ENCODE peak calls at places on chromosomes 6 and 20, in eight cellular contexts. T is brain microvascular endothelial cell; E is B cell; L is stimulated activated CD4-positive, alpha-beta T cell treated with anti-CD3 and anti-CD28 coated beads, Interleukin-1b, Interleukin-23, amount 100 ng/mL, for 24 hours; S is stimulated activated naive CD8-positive, alpha-beta T cell treated with anti-CD3 and anti-CD28 coated beads, Interleukin-15, amount 100 ng/mL, for 72 hours; X is HTR-8/SVneo; Y is nephron progenitor cell; C is AG04450. H is an unnamed sample.

GRCh38 chr6:5876076-5876475 is 130.6 kb downstream of the NRN1 start:
- DNase-seq in T (no peak), E (no peak), L (no peak), S (no peak), X (no peak), Y (no peak), C (no peak), H (no peak)

GRCh38 chr6:119325559-119326240 is 23.9 kb downstream of the MAN1A1 start:
- DNase-seq in T (no peak), E (no peak), L (no peak), S (no peak), X (no peak), Y (no peak), C (no peak), H (no peak)

GRCh38 chr6:69973763-69974162 is 107.4 kb downstream of the COL19A1 start:
- DNase-seq in T (no peak), E (no peak), L (no peak), S (no peak), X (no peak), Y (no peak), C (no peak), H (no peak)

GRCh38 chr6:44622555-44622954 is 235.0 kb downstream of the CDC5L start:
- DNase-seq in T (no peak), E (no peak), L (no peak), S (no peak), X (no peak), Y (no peak), C (no peak), H (no peak)

GRCh38 chr6:11500008-11500407 is 37.5 kb upstream of the TMEM170B start:
- DNase-seq in T (peak), E (no peak), L (no peak), S (no peak), X (peak), Y (no peak), C (no peak), H (no peak)

GRCh38 chr20:36466089-36466488 is 75.2 kb upstream of the MYL9 start:
- DNase-seq in T (no peak), E (no peak), L (no peak), S (no peak), X (no peak), Y (no peak), C (no peak), H (no peak)

GRCh38 chr20:62060631-62061541 is 4.8 kb downstream of the TAF4 start:
- DNase-seq in T (no peak), E (no peak), L (no peak), S (no peak), X (no peak), Y (no peak), C (no peak), H (no peak)

GRCh38 chr6:135604035-135604865 is 106.7 kb upstream of the AHI1 start:
- DNase-seq in T (no peak), E (no peak), L (no peak), S (no peak), X (no peak), Y (no peak), C (no peak), H (no peak)

GRCh38 chr6:134532694-134533624 is 215.0 kb upstream of the SGK1 start:
- DNase-seq in T (no peak), E (no peak), L (no peak), S (no peak), X (no peak), Y (no peak), C (no peak), H (peak)

GRCh38 chr6:32413427-32414047 is 6.6 kb upstream of the BTNL2 start:
- DNase-seq in T (peak), E (peak), L (peak), S (peak), X (peak), Y (peak), C (peak), H (peak)

GRCh38 chr20:11853359-11853758 is 64.3 kb upstream of the BTBD3 start:
- DNase-seq in T (no peak), E (no peak), L (no peak), S (no peak), X (no peak), Y (no peak), C (no peak), H (no peak)

GRCh38 chr6:36577298-36577697 is 16.9 kb upstream of the SRSF3 start:
- DNase-seq in T (peak), E (no peak), L (no peak), S (no peak), X (peak), Y (no peak), C (peak), H (no peak)

GRCh38 chr6:56775498-56776166 is 132.9 kb upstream of the DST start:
- DNase-seq in T (no peak), E (no peak), L (no peak), S (no peak), X (no peak), Y (no peak), C (no peak), H (no peak)

GRCh38 chr6:81801489-81801888 is 49.0 kb upstream of the TENT5A start:
- DNase-seq in T (no peak), E (no peak), L (no peak), S (no peak), X (no peak), Y (no peak), C (no peak), H (no peak)

GRCh38 chr6:166112580-166112979 is 55.1 kb downstream of the TBXT start:
- DNase-seq in T (peak), E (no peak), L (no peak), S (no peak), X (peak), Y (no peak), C (no peak), H (no peak)

GRCh38 chr6:108874470-108875160 is 26.4 kb downstream of the ARMC2 start:
- DNase-seq in T (peak), E (no peak), L (peak), S (peak), X (no peak), Y (no peak), C (no peak), H (no peak)

H was measured in posterior cingulate gyrus.